ENCODE peak calls at places on chromosomes 5 and 9, in four cellular contexts. V is SJCRH30; Y is mammary epithelial cell; T is CD4-positive, alpha-beta T cell. Q is an unnamed sample. For H3K27me3 and H3K9me3, the result is how much of the 10 kb centered on the place peaks cover.

GRCh38 chr9:98538203-98538602 is 170.5 kb downstream of the GABBR2 start:
- DNase-seq in V (no peak), Y (no peak), T (no peak), Q (no peak)

GRCh38 chr5:22965960-22966359 is 112.8 kb upstream of the CDH12 start:
- DNase-seq in V (no peak), Y (no peak), T (no peak), Q (no peak)

GRCh38 chr9:1718836-1719235 is 296.3 kb upstream of the SMARCA2 start:
- DNase-seq in V (no peak), Y (no peak), T (no peak), Q (no peak)

GRCh38 chr5:92544042-92544441 is 1037.0 kb downstream of the NR2F1-AS1 start:
- DNase-seq in V (no peak), Y (no peak), T (no peak), Q (no peak)

GRCh38 chr5:67530609-67531255 is 334.1 kb upstream of the CD180 start:
- DNase-seq in V (peak), Y (no peak), T (no peak), Q (no peak)

GRCh38 chr5:17367256-17367845 is 130.7 kb upstream of the TAF11L2 start:
- DNase-seq in V (no peak), Y (no peak), T (no peak), Q (no peak)

GRCh38 chr5:131685514-131686171 is 50.6 kb upstream of the RAPGEF6 start:
- DNase-seq in V (no peak), Y (no peak), T (no peak), Q (no peak)

GRCh38 chr5:147093138-147093537 is 141.7 kb upstream of the STK32A start:
- DNase-seq in V (no peak), Y (peak), T (no peak), Q (no peak)

GRCh38 chr5:136162001-136162400 is 29.4 kb downstream of the SMAD5 start:
- DNase-seq in V (no peak), Y (no peak), T (no peak), Q (no peak)

GRCh38 chr9:69122391-69123141 is 51.5 kb upstream of the TJP2 start:
- DNase-seq in V (no peak), Y (peak), T (no peak), Q (no peak)

GRCh38 chr5:132226516-132227234 is 978 bp downstream of the P4HA2 start:
- DNase-seq in V (peak), Y (no peak), T (no peak), Q (peak)

GRCh38 chr5:35938518-35939227 is at the start of gene CAPSL:
- DNase-seq in V (no peak), Y (peak), T (no peak), Q (no peak)

GRCh38 chr5:55966284-55966683 is 28.5 kb downstream of the IL6ST start:
- DNase-seq in V (no peak), Y (peak), T (no peak), Q (no peak)

GRCh38 chr9:136062657-136063439 is 32.2 kb downstream of the NACC2 start:
- DNase-seq in V (no peak), Y (no peak), T (no peak), Q (no peak)

GRCh38 chr5:175286981-175287380 is 157.0 kb downstream of the DRD1 start:
- DNase-seq in V (no peak), Y (no peak), T (no peak), Q (no peak)

GRCh38 chr5:175288048-175288621 is 155.8 kb downstream of the DRD1 start:
- DNase-seq in V (peak), Y (no peak), T (no peak), Q (no peak)

GRCh38 chr5:175284806-175285205 is 159.2 kb downstream of the DRD1 start:
- DNase-seq in V (no peak), Y (no peak), T (no peak), Q (no peak)

GRCh38 chr5:175285263-175285662 is 158.7 kb downstream of the DRD1 start:
- DNase-seq in V (no peak), Y (no peak), T (no peak), Q (no peak)

GRCh38 chr5:175290379-175290778 is 153.6 kb downstream of the DRD1 start:
- DNase-seq in V (no peak), Y (no peak), T (no peak), Q (no peak)
- H3K27me3 ChIP-seq in V (under half), Y (under half), T (under half), Q (under half)

GRCh38 chr5:178931846-178932760 is 8.9 kb upstream of the ZNF454 start:
- DNase-seq in V (no peak), Y (no peak), T (no peak), Q (no peak)
- H3K9me3 ChIP-seq in V (under half), Y (half or more), T (half or more), Q (half or more)

GRCh38 chr5:135029468-135030122 is 4.4 kb downstream of the PITX1 start:
- DNase-seq in V (no peak), Y (no peak), T (no peak), Q (no peak)

GRCh38 chr5:135030123-135030517 is 3.9 kb downstream of the PITX1 start:
- DNase-seq in V (no peak), Y (no peak), T (no peak), Q (no peak)

GRCh38 chr5:135027318-135027698 is 6.7 kb downstream of the PITX1 start:
- DNase-seq in V (no peak), Y (no peak), T (no peak), Q (no peak)

GRCh38 chr5:135027699-135028615 is 6.1 kb downstream of the PITX1 start:
- DNase-seq in V (no peak), Y (no peak), T (no peak), Q (no peak)

GRCh38 chr5:135028791-135029467 is 5.1 kb downstream of the PITX1 start:
- DNase-seq in V (no peak), Y (no peak), T (no peak), Q (no peak)
- H3K27me3 ChIP-seq in V (under half), Y (under half), T (half or more), Q (under half)

DNA sequence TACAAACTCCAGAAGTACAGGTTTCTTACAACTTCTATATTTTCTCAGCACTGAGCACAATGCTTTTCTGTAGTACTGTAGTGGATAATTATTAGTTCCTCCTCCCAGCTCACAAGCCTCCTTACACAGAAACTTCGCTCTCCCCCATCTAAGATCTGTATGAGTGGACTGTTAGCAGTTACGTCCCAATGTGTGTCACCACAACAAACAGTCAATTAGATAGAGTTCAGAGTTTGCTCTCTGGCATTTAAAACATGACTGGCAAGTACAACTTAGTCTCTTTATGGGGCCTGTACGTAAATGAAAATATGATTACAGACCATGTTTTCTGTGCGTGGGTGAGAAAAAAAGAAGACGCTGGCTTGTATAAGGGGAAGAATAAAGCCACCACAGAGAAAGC is 631.4 kb upstream of the DMAC1 start:
- DNase-seq in V (no peak), Y (no peak), T (no peak), Q (no peak)
- H3K9me3 ChIP-seq in V (under half), Y (under half), T (under half), Q (under half)

DNA sequence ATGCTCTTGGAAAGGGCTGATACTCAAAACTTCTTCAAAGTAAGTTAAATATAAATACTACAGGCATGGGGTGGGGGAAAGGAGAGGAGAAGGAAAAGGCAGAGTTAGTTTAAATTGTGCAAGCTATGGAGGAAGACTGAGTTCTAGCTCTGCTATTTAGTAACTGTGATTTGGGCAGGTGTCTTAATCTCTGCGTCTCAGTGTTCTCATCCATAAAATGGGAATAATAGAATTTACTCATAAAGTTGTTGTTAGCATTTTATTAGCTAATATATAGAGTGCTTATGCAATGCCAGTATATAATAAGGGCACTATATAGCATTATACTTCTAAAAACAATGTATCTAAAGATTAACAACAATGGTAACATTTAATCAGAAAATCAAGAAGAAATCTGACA is 12.7 kb upstream of the PURA start:
- DNase-seq in V (no peak), Y (no peak), T (no peak), Q (no peak)
- H3K27me3 ChIP-seq in V (under half), Y (under half), T (under half), Q (under half)

Q was measured in vagina.